ENCODE peak calls at places on chromosome 15, in eight cellular contexts. R is cardiac muscle cell; F is upper lobe of right lung; J is PC-3; P is HCT116; L is brain microvascular endothelial cell; E is CD4-positive, alpha-beta memory T cell; Q is bronchial epithelial cell. X is an unnamed sample. For H3K27me3 and H3K36me3, the result is how much of the 10 kb centered on the place peaks cover.

GRCh38 chr15:60718661-60719069 is 239.7 kb upstream of the ICE2 start:
- DNase-seq in R (peak), F (no peak), J (no peak), P (no peak), L (no peak), E (no peak), Q (no peak), X (no peak)

GRCh38 chr15:38069001-38069400 is 134.6 kb downstream of the TMCO5A start:
- DNase-seq in R (peak), F (no peak), J (peak), P (no peak), L (peak), E (no peak), Q (peak), X (no peak)

GRCh38 chr15:73926191-73927002 is at the start of gene LOXL1:
- DNase-seq in R (peak), F (peak), J (peak), P (peak), L (peak), E (no peak), Q (peak), X (peak)

GRCh38 chr15:54580643-54581042 is 602.4 kb downstream of the UNC13C start:
- DNase-seq in R (no peak), F (no peak), J (peak), P (no peak), L (no peak), E (no peak), Q (peak), X (no peak)

GRCh38 chr15:78193731-78194567 is 40.4 kb downstream of the ACSBG1 start:
- DNase-seq in R (no peak), F (peak), J (no peak), P (no peak), L (no peak), E (no peak), Q (no peak), X (no peak)

GRCh38 chr15:67116742-67117141 is 51.3 kb downstream of the SMAD3 start:
- DNase-seq in R (no peak), F (no peak), J (peak), P (no peak), L (no peak), E (no peak), Q (peak), X (no peak)

GRCh38 chr15:99305761-99306505 is 54.7 kb downstream of the LRRC28 start:
- DNase-seq in R (peak), F (no peak), J (peak), P (no peak), L (peak), E (no peak), Q (peak), X (peak)

GRCh38 chr15:41125950-41126642 is 10.0 kb upstream of the INO80 start:
- DNase-seq in R (no peak), F (no peak), J (no peak), P (peak), L (no peak), E (no peak), Q (no peak), X (no peak)

GRCh38 chr15:34737379-34737928 is 17.3 kb downstream of the GJD2 start:
- DNase-seq in R (no peak), F (no peak), J (no peak), P (no peak), L (no peak), E (no peak), Q (peak), X (no peak)

GRCh38 chr15:77010312-77010686 is 15.4 kb downstream of the PSTPIP1 start:
- DNase-seq in R (no peak), F (no peak), J (no peak), P (no peak), L (no peak), E (no peak), Q (no peak), X (no peak)

GRCh38 chr15:58038426-58039106 is 26.9 kb downstream of the ALDH1A2 start:
- DNase-seq in R (peak), F (no peak), J (peak), P (no peak), L (peak), E (no peak), Q (peak), X (peak)

GRCh38 chr15:71295242-71296031 is 180.2 kb downstream of the THSD4 start:
- DNase-seq in R (peak), F (no peak), J (peak), P (peak), L (peak), E (no peak), Q (peak), X (peak)

GRCh38 chr15:40420793-40421192 is 15.2 kb downstream of the IVD start:
- DNase-seq in R (no peak), F (peak), J (peak), P (peak), L (no peak), E (no peak), Q (peak), X (no peak)

GRCh38 chr15:35751421-35752133 is 205.6 kb upstream of the DPH6 start:
- DNase-seq in R (peak), F (no peak), J (peak), P (peak), L (peak), E (peak), Q (peak), X (peak)

GRCh38 chr15:36831915-36832310 is 252.5 kb downstream of the CDIN1 start:
- DNase-seq in R (no peak), F (no peak), J (peak), P (no peak), L (peak), E (no peak), Q (no peak), X (no peak)

GRCh38 chr15:96462768-96463167 is 132.3 kb downstream of the NR2F2 start:
- DNase-seq in R (peak), F (no peak), J (peak), P (no peak), L (no peak), E (no peak), Q (no peak), X (no peak)

GRCh38 chr15:84400820-84401219 is 165.2 kb downstream of the GOLGA6L4 start:
- DNase-seq in R (no peak), F (peak), J (no peak), P (no peak), L (no peak), E (no peak), Q (no peak), X (no peak)

GRCh38 chr15:31265871-31266711 is 60.5 kb upstream of the KLF13 start:
- DNase-seq in R (peak), F (peak), J (no peak), P (no peak), L (no peak), E (peak), Q (no peak), X (no peak)

GRCh38 chr15:98789020-98789419 is 140.7 kb downstream of the IGF1R start:
- DNase-seq in R (no peak), F (no peak), J (peak), P (no peak), L (no peak), E (no peak), Q (no peak), X (no peak)

GRCh38 chr15:33860749-33861148 is 107.5 kb upstream of the CHRM5 start:
- DNase-seq in R (peak), F (no peak), J (peak), P (peak), L (peak), E (no peak), Q (peak), X (peak)

GRCh38 chr15:73239564-73240208 is 129.1 kb downstream of the HCN4 start:
- DNase-seq in R (no peak), F (no peak), J (peak), P (no peak), L (peak), E (no peak), Q (peak), X (no peak)

GRCh38 chr15:70853270-70853854 is 595 bp downstream of the LARP6 start:
- DNase-seq in R (peak), F (no peak), J (peak), P (no peak), L (peak), E (no peak), Q (peak), X (no peak)

GRCh38 chr15:77617507-77618285 is 15.0 kb downstream of the LINGO1 start:
- DNase-seq in R (no peak), F (no peak), J (peak), P (peak), L (no peak), E (no peak), Q (peak), X (no peak)

GRCh38 chr15:85973584-85974347 is 105.9 kb upstream of the AGBL1 start:
- DNase-seq in R (no peak), F (no peak), J (no peak), P (no peak), L (no peak), E (no peak), Q (no peak), X (no peak)

GRCh38 chr15:57323806-57324589 is 52.3 kb upstream of the CGNL1 start:
- DNase-seq in R (no peak), F (no peak), J (peak), P (peak), L (peak), E (peak), Q (peak), X (peak)

GRCh38 chr15:82944840-82945239 is 7.7 kb downstream of the HOMER2 start:
- DNase-seq in R (no peak), F (no peak), J (no peak), P (no peak), L (no peak), E (no peak), Q (peak), X (peak)

GRCh38 chr15:69758291-69758771 is 305.7 kb downstream of the RPLP1 start:
- DNase-seq in R (peak), F (no peak), J (peak), P (no peak), L (peak), E (no peak), Q (no peak), X (no peak)

GRCh38 chr15:58346361-58346760 is 85.4 kb upstream of the LIPC start:
- DNase-seq in R (peak), F (no peak), J (peak), P (no peak), L (no peak), E (no peak), Q (peak), X (no peak)

GRCh38 chr15:71088683-71089082 is 26.6 kb upstream of the THSD4 start:
- DNase-seq in R (no peak), F (no peak), J (no peak), P (no peak), L (no peak), E (no peak), Q (no peak), X (no peak)

GRCh38 chr15:23912191-23912590 is 225.1 kb upstream of the NDN start:
- DNase-seq in R (no peak), F (no peak), J (no peak), P (no peak), L (no peak), E (no peak), Q (no peak), X (no peak)

GRCh38 chr15:98120561-98120960 is 160.1 kb downstream of the ARRDC4 start:
- DNase-seq in R (no peak), F (no peak), J (no peak), P (no peak), L (no peak), E (no peak), Q (peak), X (no peak)

GRCh38 chr15:67115567-67115966 is 50.2 kb downstream of the SMAD3 start:
- DNase-seq in R (no peak), F (no peak), J (no peak), P (no peak), L (no peak), E (no peak), Q (no peak), X (no peak)

GRCh38 chr15:35624881-35625280 is 78.9 kb upstream of the DPH6 start:
- DNase-seq in R (peak), F (peak), J (no peak), P (no peak), L (peak), E (no peak), Q (peak), X (peak)

GRCh38 chr15:82810061-82810862 is 834 bp downstream of the WHAMM start:
- DNase-seq in R (peak), F (peak), J (peak), P (no peak), L (no peak), E (peak), Q (peak), X (no peak)

GRCh38 chr15:48466825-48467224 is 135.6 kb downstream of the DUT start:
- DNase-seq in R (no peak), F (no peak), J (no peak), P (no peak), L (no peak), E (no peak), Q (no peak), X (no peak)

GRCh38 chr15:37101634-37102314 is 1.4 kb upstream of the MEIS2 start:
- DNase-seq in R (peak), F (peak), J (peak), P (peak), L (no peak), E (no peak), Q (no peak), X (no peak)

GRCh38 chr15:100094127-100094510 is 247.7 kb downstream of the ADAMTS17 start:
- DNase-seq in R (no peak), F (peak), J (no peak), P (no peak), L (no peak), E (no peak), Q (no peak), X (no peak)

GRCh38 chr15:75407083-75407482 is 38.7 kb upstream of the MAN2C1 start:
- DNase-seq in R (no peak), F (no peak), J (no peak), P (no peak), L (no peak), E (no peak), Q (no peak), X (no peak)

GRCh38 chr15:64045774-64046346 is 425 bp downstream of the DAPK2 start:
- DNase-seq in R (no peak), F (peak), J (no peak), P (no peak), L (no peak), E (no peak), Q (no peak), X (no peak)
- H3K4me3 ChIP-seq in R (peak), F (peak), J (peak), P (peak), L (peak), E (no peak), Q (peak), X (peak)

DNA sequence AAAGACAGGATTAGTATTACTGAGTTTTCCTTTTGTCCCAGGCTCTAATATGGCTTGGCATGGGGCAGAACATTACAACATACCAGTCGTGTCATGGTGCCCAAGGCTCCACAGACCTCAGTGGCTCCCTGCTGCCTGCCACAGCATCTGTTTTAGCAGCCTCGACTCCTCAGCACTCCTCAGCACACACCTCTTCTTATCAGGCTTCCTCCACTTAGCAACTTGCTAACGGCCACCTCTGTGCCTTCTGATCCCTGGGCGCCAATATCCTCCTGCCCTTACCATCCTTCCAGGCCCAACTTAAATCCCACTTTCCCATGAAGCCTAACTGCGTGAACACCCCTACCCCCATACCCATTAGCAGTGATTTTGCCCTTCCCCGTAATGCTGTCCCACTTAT is 6.2 kb upstream of the CAPN3 start:
- DNase-seq in R (no peak), F (no peak), J (no peak), P (no peak), L (no peak), E (no peak), Q (no peak), X (no peak)
- H3K27me3 ChIP-seq in R (under half), F (under half), J (under half), P (under half), L (under half), E (under half), Q (under half), X (under half)

GRCh38 chr15:90954712-90955671 is at the start of gene RCCD1:
- DNase-seq in R (peak), F (peak), J (peak), P (peak), L (peak), E (peak), Q (peak), X (peak)
- H3K36me3 ChIP-seq in R (under half), F (under half), J (under half), P (under half), L (under half), E (under half), Q (under half), X (under half)

GRCh38 chr15:39094116-39094515 is 486.8 kb upstream of the THBS1 start:
- DNase-seq in R (no peak), F (no peak), J (no peak), P (no peak), L (no peak), E (no peak), Q (no peak), X (no peak)

GRCh38 chr15:39096608-39097007 is 484.3 kb upstream of the THBS1 start:
- DNase-seq in R (no peak), F (no peak), J (no peak), P (no peak), L (no peak), E (no peak), Q (no peak), X (no peak)

GRCh38 chr15:39092354-39092753 is 488.5 kb upstream of the THBS1 start:
- DNase-seq in R (no peak), F (no peak), J (no peak), P (no peak), L (no peak), E (no peak), Q (no peak), X (no peak)

GRCh38 chr15:39092761-39093160 is 488.1 kb upstream of the THBS1 start:
- DNase-seq in R (no peak), F (no peak), J (no peak), P (no peak), L (no peak), E (no peak), Q (no peak), X (no peak)

GRCh38 chr15:39095218-39095879 is 485.5 kb upstream of the THBS1 start:
- DNase-seq in R (no peak), F (no peak), J (peak), P (no peak), L (no peak), E (no peak), Q (peak), X (no peak)
- H3K4me3 ChIP-seq in R (no peak), F (no peak), J (no peak), P (no peak), L (no peak), E (no peak), Q (no peak), X (no peak)

DNA sequence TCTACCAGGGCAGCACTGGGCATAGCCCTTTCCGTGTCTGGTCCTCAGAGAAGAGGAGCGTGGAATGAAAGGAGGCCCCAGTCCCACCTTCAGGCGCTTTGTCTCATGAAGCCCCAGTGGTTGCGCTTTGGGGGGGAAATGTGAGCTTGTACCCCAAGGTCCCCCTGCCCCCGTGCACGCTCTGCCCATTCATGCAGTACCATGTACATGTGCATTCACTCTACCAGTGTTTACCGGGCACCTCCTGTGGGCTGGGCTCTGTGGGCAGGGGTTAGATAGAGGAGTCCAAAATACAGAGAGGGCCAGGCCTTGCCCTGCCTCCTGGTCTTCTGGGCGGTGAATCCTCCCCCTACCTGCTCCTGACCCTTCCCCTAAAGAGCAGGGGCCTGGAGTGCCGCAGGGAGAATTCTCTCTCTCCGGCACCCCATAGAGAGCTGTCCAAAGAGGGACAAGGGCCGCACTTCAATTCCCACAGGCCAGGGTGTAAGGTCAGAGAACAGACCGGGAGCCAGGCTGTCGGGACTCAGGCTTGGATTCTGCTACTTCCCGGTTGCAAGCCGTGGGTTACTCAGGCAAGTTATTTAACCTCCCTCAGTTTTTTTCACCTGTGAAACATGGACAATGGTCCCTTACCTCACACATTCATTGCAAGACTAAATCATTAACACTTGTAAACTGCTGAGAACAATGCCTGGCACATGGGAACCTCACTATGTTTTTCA is 153.4 kb downstream of the MEGF11 start:
- DNase-seq in R (no peak), F (peak), J (no peak), P (no peak), L (no peak), E (no peak), Q (no peak), X (no peak)
- H3K27me3 ChIP-seq in R (under half), F (under half), J (half or more), P (under half), L (under half), E (under half), Q (under half), X (under half)

DNA sequence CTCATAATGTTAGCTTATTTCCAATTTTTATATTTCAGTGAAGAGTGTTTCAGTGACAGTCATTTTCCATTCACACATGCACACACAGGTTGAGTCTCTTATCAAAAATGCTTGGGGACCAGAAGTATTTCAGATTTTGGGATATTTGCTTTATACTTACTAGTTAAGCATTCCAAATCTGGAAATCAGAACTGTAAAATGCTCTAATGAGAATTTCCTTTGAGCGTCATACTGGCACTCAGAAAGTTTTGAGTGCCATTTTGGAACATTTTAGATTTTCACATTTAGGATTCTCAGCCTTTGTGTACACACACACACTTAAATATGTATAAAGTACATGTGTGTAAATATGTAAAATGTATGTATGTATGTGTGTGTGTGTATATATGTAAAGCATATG is 71.0 kb downstream of the CHD2 start:
- DNase-seq in R (no peak), F (no peak), J (no peak), P (no peak), L (no peak), E (no peak), Q (no peak), X (no peak)
- H3K36me3 ChIP-seq in R (half or more), F (half or more), J (half or more), P (half or more), L (half or more), E (half or more), Q (under half), X (under half)

DNA sequence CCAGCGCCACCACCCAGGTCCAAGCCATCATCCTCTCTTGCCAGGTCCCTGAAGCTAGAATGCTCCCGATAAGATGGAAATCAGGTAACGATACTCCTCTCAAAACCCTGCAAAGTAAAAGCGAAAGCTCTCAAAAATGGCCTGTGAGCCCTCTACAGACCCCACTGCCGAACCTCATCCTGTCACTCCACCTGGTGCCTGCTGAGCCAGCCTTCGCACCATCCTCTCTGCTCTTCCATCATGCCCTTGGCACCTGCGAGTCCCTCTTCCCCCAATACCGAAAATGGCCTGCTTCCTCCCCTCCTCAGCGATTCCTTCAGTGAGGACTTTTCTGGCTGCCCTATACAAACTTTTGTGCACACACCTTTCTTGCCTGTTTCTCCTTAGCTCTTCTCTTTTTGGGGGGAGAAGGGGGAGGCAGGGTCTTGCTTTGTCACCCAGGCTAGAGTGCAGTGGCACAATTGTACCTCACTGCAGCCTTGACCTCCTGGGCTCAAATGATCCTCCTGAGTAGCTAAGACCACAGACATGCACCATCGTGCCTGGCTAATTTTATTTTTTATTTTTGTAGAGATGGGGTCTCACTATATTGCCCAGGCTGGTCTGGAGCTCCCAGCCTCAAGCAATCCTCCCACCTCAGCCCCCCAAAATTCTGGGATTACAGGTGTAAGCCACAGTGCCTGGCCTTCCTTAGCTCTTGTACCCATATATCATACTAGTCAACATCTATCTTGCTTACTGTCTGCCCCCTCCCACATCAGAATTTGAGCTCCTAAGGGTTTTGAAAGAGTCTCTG is 3.0 kb downstream of the IDH2 start:
- DNase-seq in R (no peak), F (no peak), J (no peak), P (no peak), L (no peak), E (peak), Q (no peak), X (no peak)
- H3K4me3 ChIP-seq in R (no peak), F (no peak), J (no peak), P (no peak), L (no peak), E (peak), Q (no peak), X (no peak)